ENCODE peak calls at places on chromosomes 13 and 19, in five cellular contexts. F, X, U, G and B are unnamed samples.

GRCh38 chr13:23320926-23321533 is 112.5 kb downstream of the SACS start:
- DNase-seq in F (no peak), X (no peak), U (no peak), G (no peak), B (no peak)

GRCh38 chr19:55437410-55437809 is 5.7 kb downstream of the SHISA7 start:
- DNase-seq in F (no peak), X (peak), U (peak), G (peak), B (peak)

GRCh38 chr13:99590519-99591011 is 89.3 kb downstream of the TM9SF2 start:
- DNase-seq in F (no peak), X (no peak), U (no peak), G (no peak), B (peak)

GRCh38 chr19:23774156-23774971 is 15.7 kb upstream of the ZNF681 start:
- DNase-seq in F (no peak), X (no peak), U (no peak), G (peak), B (peak)

GRCh38 chr13:41263261-41263971 is at the start of gene MTRF1:
- DNase-seq in F (peak), X (peak), U (peak), G (peak), B (peak)

GRCh38 chr19:38714354-38714778 is 29.9 kb downstream of the CAPN12 start:
- DNase-seq in F (no peak), X (no peak), U (peak), G (no peak), B (no peak)

GRCh38 chr19:41327499-41328156 is 17.7 kb downstream of the CCDC97 start:
- DNase-seq in F (no peak), X (peak), U (peak), G (peak), B (peak)

GRCh38 chr19:58317481-58318072 is 9.2 kb upstream of the ZSCAN22 start:
- DNase-seq in F (no peak), X (no peak), U (no peak), G (peak), B (peak)

GRCh38 chr19:42233106-42233505 is 9.3 kb downstream of the GSK3A start:
- DNase-seq in F (no peak), X (no peak), U (no peak), G (no peak), B (no peak)

GRCh38 chr19:6412111-6412999 is 12.3 kb downstream of the KHSRP start:
- DNase-seq in F (no peak), X (peak), U (no peak), G (peak), B (peak)

GRCh38 chr13:41216160-41216559 is 21.8 kb upstream of the KBTBD7 start:
- DNase-seq in F (no peak), X (no peak), U (no peak), G (no peak), B (peak)

GRCh38 chr13:30133976-30134375 is 173.4 kb downstream of the KATNAL1 start:
- DNase-seq in F (no peak), X (no peak), U (no peak), G (no peak), B (no peak)

GRCh38 chr19:53865523-53865917 is 2.2 kb upstream of the MYADM start:
- DNase-seq in F (no peak), X (no peak), U (no peak), G (no peak), B (no peak)

GRCh38 chr19:32662186-32662585 is 12.8 kb downstream of the ANKRD27 start:
- DNase-seq in F (no peak), X (no peak), U (no peak), G (peak), B (peak)

GRCh38 chr13:52158629-52159158 is 703 bp downstream of the NEK3 start:
- DNase-seq in F (no peak), X (peak), U (peak), G (peak), B (peak)

GRCh38 chr19:33054623-33055022 is 10.1 kb downstream of the RHPN2 start:
- DNase-seq in F (no peak), X (peak), U (no peak), G (peak), B (no peak)

GRCh38 chr19:51368366-51369282 is at the start of gene CLDND2:
- DNase-seq in F (no peak), X (no peak), U (no peak), G (no peak), B (no peak)

GRCh38 chr13:23679214-23679613 is 109.0 kb downstream of the TNFRSF19 start:
- DNase-seq in F (no peak), X (no peak), U (no peak), G (peak), B (peak)

GRCh38 chr19:35909684-35910035 is 1.6 kb upstream of the TYROBP start:
- DNase-seq in F (no peak), X (no peak), U (no peak), G (no peak), B (no peak)

GRCh38 chr19:57438925-57439324 is 3.8 kb downstream of the ZNF749 start:
- DNase-seq in F (no peak), X (no peak), U (no peak), G (no peak), B (no peak)

GRCh38 chr19:13022111-13022858 is 27.0 kb downstream of the NFIX start:
- DNase-seq in F (no peak), X (no peak), U (no peak), G (no peak), B (no peak)

GRCh38 chr19:42469311-42470239 is 26.8 kb upstream of the CXCL17 start:
- DNase-seq in F (no peak), X (no peak), U (no peak), G (no peak), B (no peak)

GRCh38 chr19:46115396-46116109 is 8.9 kb downstream of the IGFL3 start:
- DNase-seq in F (no peak), X (no peak), U (no peak), G (peak), B (peak)

GRCh38 chr13:35822666-35823065 is 308.5 kb downstream of the DCLK1 start:
- DNase-seq in F (no peak), X (no peak), U (no peak), G (no peak), B (no peak)

GRCh38 chr13:35824395-35824794 is 306.8 kb downstream of the DCLK1 start:
- DNase-seq in F (no peak), X (no peak), U (no peak), G (no peak), B (no peak)

GRCh38 chr13:35824825-35825224 is 306.4 kb downstream of the DCLK1 start:
- DNase-seq in F (no peak), X (no peak), U (no peak), G (no peak), B (no peak)

GRCh38 chr13:35830850-35831450 is 300.2 kb downstream of the DCLK1 start:
- DNase-seq in F (no peak), X (no peak), U (no peak), G (no peak), B (no peak)

DNA sequence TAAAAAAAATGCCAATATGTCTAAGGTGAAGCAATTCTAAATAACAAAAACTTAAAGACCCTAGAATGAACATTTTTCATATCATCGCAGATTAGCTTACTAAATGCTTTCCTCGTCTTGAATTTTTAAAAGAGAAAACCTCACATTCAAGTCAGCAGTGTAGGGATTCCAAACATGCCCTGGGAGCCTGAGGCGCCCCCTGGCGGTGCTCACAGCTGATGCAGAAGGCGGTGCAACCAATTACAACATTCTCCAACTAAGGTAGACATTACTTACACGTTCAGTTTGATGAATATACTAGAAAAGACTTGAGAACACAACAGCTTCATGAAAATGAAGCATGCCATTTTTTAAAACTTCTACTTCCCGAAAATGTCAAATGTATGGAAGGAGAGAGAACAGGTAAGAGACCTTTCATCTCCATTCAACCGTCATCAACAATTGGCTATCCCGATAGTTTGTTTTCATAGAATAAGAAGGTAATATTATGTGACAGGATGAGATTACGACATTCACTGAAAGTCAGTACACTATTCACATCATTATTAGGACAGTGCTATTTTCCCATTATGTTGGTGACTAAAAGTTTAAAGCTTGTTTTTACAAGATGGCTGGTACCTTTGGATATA is 304.4 kb downstream of the DCLK1 start:
- DNase-seq in F (no peak), X (no peak), U (no peak), G (no peak), B (no peak)
- TF ChIP-seq CTCF in F (peak), X (no peak), U (no peak), G (no peak), B (peak)

DNA sequence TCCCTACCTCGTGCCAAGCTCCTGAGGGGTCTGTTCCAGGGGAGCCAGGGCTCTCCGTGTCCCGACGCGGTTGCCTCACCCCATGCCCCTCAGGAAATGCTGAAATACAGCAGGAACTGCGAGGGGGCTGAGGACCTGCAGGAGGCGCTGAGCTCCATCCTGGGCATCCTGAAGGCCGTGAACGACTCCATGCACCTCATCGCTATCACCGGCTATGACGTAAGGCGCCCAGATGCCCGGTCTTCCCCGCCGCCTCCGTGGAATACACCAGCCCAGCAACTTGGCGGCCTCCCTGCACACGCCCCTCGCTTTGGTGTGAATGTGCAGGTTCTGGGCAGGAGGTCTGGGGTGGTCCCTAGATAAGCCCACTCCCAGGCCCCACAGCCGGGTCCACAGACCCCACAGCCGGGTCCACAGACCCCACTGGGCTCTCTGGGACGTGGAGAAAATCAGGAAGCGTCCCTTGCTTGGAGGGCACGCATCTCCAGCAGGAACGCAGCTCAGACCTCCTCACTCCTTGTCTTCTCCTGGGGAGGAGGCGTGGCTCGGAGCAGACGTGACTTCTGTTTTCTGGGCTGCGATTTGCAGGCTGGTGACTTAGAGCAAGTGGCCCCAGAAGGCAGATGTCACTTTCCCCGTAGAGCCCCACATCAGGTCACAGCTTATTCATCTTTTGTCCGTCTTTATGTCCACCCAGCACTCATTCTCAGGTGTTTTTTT is 19.4 kb upstream of the F7 start:
- DNase-seq in F (no peak), X (no peak), U (no peak), G (no peak), B (no peak)
- TF ChIP-seq CTCF in F (peak), X (no peak), U (no peak), G (no peak), B (no peak)

GRCh38 chr19:18543814-18544475 is 572 bp upstream of the FKBP8 start:
- DNase-seq in F (no peak), X (no peak), U (peak), G (peak), B (peak)
- TF ChIP-seq CTCF in F (no peak), X (no peak), U (no peak), G (no peak), B (no peak)

GRCh38 chr19:543912-544608 is at the start of gene GZMM:
- DNase-seq in F (no peak), X (no peak), U (no peak), G (no peak), B (no peak)

GRCh38 chr19:548841-549830 is 5.3 kb downstream of the GZMM start:
- DNase-seq in F (no peak), X (no peak), U (no peak), G (no peak), B (no peak)

GRCh38 chr19:547117-547516 is 3.3 kb downstream of the GZMM start:
- DNase-seq in F (no peak), X (no peak), U (no peak), G (no peak), B (no peak)

GRCh38 chr19:542173-542866 is 1.5 kb upstream of the GZMM start:
- DNase-seq in F (no peak), X (no peak), U (no peak), G (no peak), B (no peak)

DNA sequence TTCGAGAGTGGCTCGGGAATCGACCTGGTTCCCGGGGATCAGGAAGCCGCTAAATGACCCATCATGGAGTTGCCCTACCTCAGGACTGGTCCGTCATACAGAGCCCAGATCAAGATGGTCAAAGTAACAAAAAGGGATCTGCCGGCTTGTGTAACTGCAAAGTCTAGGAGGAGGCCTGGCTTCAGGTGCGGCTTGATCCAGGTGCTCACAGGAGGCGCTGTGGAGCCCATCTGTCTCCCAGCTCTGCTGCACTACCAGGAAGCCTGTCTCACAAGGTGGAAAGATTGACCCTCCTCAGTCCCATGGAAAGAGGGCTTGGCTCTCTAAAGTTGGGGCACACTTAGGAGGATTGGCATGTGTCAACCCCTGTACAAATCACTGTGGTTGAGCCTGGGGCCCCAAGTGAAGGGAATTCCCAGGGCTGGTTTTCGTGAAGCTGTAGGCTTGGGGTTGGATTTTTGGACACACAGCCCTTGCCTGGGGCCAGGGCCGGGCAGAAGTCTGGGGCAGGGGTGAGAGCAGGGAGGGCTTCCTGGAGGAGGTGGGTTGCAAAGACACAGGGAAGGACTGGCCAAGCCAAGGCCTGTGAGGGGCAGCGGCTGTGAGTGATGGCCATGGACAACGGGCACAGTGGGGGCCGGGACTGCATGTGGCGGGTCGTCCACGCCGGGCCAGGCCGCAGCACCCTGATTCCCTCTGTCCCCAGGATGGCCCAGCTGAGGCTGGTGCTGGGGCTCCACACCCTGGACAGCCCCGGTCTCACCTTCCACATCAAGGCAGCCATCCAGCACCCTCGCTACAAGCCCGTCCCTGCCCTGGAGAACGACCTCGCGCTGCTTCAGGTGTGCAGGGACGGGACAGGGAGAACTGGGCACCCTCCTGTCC is 4.2 kb downstream of the GZMM start:
- DNase-seq in F (no peak), X (no peak), U (no peak), G (no peak), B (no peak)
- TF ChIP-seq CTCF in F (no peak), X (no peak), U (no peak), G (no peak), B (no peak)

DNA sequence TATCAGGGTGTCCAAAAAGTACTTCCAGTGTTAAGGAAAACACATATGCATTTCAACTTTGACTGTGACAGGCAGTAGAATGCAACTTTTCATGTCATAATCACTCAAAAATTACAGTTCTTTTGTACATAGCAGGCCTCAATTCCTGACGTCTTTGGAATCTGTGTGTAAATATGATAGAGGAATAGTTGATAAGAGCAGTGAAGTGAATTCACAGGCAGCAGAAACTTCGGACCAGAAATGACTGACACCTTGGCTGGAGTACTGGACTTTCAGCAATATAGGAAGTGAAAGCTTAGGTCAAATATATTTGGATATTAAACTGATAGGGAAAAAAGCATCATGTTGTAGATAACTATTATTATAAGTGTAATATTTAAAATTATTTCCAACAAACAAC is 1741.2 kb upstream of the PCDH20 start:
- DNase-seq in F (no peak), X (no peak), U (no peak), G (no peak), B (no peak)
- TF ChIP-seq CTCF in F (no peak), X (no peak), U (no peak), G (no peak), B (no peak)

DNA sequence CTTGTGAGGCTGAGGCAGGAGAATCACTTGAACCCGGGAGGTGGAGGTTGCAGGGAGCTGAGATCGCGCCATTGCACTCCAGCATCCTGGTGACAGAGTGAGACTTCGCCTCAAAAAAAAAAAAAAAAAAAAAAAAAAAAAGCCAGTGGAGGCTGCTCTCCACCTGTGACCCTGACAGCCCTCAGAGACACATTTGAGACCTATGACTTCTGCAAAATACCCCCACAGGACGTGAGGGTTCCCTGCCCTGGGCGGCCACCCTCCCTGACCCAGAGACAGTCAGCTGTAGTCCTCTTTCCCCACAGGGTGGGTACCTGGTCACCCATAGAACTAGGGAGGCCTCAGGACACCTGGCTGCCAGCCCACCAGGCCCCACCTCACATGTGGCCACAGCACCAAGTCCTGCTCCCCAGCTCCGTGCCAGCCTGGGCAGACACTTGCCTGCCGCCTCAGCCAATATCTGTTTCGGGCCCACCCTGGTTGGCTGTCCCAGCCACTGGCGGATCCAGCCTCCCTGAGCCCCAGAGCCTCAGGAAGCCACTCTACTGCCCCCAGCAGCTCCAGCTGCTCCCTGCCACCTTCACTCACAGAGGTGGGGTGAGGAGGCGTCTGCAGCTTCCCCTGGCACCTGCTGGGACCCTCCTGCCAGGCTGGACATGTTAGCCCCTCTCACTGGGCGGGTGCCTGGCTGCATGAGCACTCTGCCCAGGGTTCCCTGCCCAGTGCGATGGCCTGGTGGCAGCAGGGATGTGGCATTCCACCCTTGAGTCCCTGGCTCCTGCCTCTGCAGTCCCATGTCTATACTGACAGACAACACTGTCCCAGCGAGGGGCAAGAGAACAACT is 7.0 kb downstream of the MKNK2 start:
- DNase-seq in F (no peak), X (peak), U (no peak), G (no peak), B (no peak)
- TF ChIP-seq CTCF in F (no peak), X (no peak), U (peak), G (no peak), B (no peak)

DNA sequence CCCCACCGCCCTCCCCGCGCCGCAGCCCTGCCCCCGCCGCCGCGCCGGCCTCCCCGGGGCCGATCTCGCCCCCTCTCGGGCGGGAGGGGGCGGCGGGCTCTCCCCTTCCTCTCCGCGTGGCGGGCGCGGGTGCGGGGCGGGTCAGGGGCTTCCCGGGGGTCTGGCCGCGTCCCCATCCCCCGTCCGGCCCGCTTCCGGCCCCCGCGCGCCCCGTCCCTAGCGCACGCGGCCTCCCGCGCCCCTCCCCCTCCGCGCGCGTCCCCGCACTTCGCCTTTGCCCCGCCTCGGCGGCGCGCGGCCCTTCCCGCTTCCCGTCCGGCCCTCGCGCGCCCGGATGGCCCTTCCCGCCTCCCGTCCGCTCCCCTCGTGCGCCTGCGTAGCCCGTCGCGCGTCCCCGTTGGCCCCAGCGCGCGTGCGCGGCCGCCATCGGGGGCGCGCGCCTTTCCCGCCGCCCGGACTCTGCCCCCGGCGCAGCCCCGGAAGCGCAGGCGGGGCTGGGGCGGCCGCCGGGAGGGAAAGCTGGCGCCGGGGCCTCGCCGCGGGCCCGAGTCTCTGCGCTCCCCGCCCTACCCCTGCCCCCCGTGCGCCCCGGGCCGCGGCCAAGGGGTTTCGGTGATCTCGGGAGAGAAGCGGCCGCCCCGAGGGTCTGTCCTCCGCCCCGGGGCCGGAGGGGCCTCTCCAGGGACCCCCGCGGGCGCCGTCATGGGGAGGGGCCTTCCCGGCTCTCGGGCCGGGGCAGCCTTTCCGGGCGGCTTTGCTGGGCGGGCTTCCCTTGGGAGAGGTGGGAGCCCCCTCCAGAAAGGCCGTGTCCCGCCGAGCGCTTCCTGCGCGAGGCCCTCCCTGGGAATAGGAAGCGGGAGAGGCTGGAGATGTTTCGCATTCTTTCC is 519 bp downstream of the PTBP1 start:
- DNase-seq in F (peak), X (peak), U (peak), G (peak), B (peak)
- TF ChIP-seq CTCF in F (no peak), X (no peak), U (no peak), G (no peak), B (no peak)